ENCODE peak calls at places on chromosome 17, in four cellular contexts. X is lower lobe of right lung, O is IMR-90, Q is endodermal cell. A is an unnamed sample.

GRCh38 chr17:33266116-33266515 is 27.0 kb downstream of the ASIC2 start:
- DNase-seq in X (no peak), O (peak; percentile 26), Q (no peak), A (no peak)

GRCh38 chr17:63679214-63679613 is 20.7 kb downstream of the LIMD2 start:
- DNase-seq in X (no peak), O (no peak), Q (peak; percentile 83), A (no peak)

GRCh38 chr17:32695864-32696263 is 181.1 kb downstream of the MYO1D start:
- DNase-seq in X (no peak), O (no peak), Q (no peak), A (no peak)

GRCh38 chr17:21017256-21017655 is 25.6 kb downstream of the USP22 start:
- DNase-seq in X (no peak), O (no peak), Q (no peak), A (no peak)

GRCh38 chr17:45223541-45224528 is 2.1 kb downstream of the FMNL1 start:
- DNase-seq in X (no peak), O (no peak), Q (no peak), A (no peak)

GRCh38 chr17:56930739-56931337 is 17.0 kb upstream of the TRIM25 start:
- DNase-seq in X (no peak), O (no peak), Q (no peak), A (no peak)

GRCh38 chr17:7572338-7572587 is 7.2 kb upstream of the CD68 start:
- DNase-seq in X (no peak), O (no peak), Q (no peak), A (peak; percentile 99)

GRCh38 chr17:68613739-68614298 is 12.7 kb upstream of the FAM20A start:
- DNase-seq in X (peak; percentile 42), O (no peak), Q (peak; percentile 90), A (no peak)

GRCh38 chr17:52233176-52233575 is 74.7 kb upstream of the CA10 start:
- DNase-seq in X (no peak), O (no peak), Q (no peak), A (no peak)

GRCh38 chr17:73452056-73452455 is 140.3 kb upstream of the CDC42EP4 start:
- DNase-seq in X (no peak), O (no peak), Q (no peak), A (no peak)

GRCh38 chr17:40352779-40353394 is 11.7 kb downstream of the GJD3 start:
- DNase-seq in X (no peak), O (no peak), Q (peak; percentile 63), A (no peak)

GRCh38 chr17:44097110-44097810 is 26.2 kb downstream of the HDAC5 start:
- DNase-seq in X (no peak), O (peak; percentile 81), Q (no peak), A (peak; percentile 36)

GRCh38 chr17:59558953-59559352 is 6.5 kb upstream of the DHX40 start:
- DNase-seq in X (no peak), O (peak; percentile 7), Q (no peak), A (no peak)
- TF ChIP-seq CTCF in X (peak; percentile 27), O (peak; percentile 42), Q (peak; percentile 67), A (peak; percentile 43)

GRCh38 chr17:57985675-57985974 is 2.4 kb downstream of the VEZF1 start:
- DNase-seq in X (no peak), O (peak; percentile 25), Q (no peak), A (no peak)
- H3K4me3 ChIP-seq in X (no peak overlapping the region), O (peak overlapping the region; percentile 6), Q (peak overlapping the region; percentile 97), A (no peak overlapping the region)

GRCh38 chr17:82239401-82239925 is 10.6 kb downstream of the SLC16A3 start:
- DNase-seq in X (peak; percentile 48), O (no peak), Q (no peak), A (no peak)
- TF ChIP-seq CTCF in X (no peak), O (no peak), Q (no peak), A (no peak)

DNA sequence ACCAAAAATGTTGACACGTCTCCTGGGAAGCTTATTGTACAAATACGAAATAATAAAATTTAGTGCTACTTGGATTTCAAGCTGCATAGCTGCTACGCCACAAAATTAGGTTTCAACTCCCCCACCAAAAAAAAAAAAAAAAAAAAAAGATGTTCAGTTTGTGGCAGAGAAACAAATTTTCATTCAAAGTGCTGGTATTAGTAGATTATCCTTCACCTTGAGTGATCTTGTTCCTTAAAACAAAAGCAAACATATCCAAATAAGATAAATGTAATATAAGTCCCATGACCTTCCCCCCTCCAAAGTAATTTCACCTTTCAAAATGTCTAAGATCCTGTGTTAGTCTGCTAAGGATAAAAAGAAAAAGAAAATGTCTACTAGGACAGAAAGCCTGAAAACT is 2.2 kb downstream of the TOB1 start:
- DNase-seq in X (no peak), O (no peak), Q (no peak), A (no peak)
- H3K4me3 ChIP-seq in X (peak overlapping the region; percentile 91), O (no peak overlapping the region), Q (peak overlapping the region; percentile 96), A (peak overlapping the region; percentile 92)

A was measured in LNCaP clone FGC.